ENCODE peak calls at places on chromosomes 6 and 20, in five cellular contexts. P is breast epithelium, R is thyroid gland, H is Peyer's patch, A is transverse colon. T is an unnamed sample.

GRCh38 chr6:47195251-47195650 is 114.5 kb downstream of the TNFRSF21 start:
- DNase-seq in P (no peak), R (no peak), H (no peak), A (peak; percentile 28), T (no peak)

GRCh38 chr6:157381631-157382621 is 936 bp downstream of the ZDHHC14 start:
- DNase-seq in P (peak; percentile 34), R (peak; percentile 59), H (peak; percentile 86), A (peak; percentile 69), T (peak; percentile 64)

GRCh38 chr6:32170294-32170693 is 5.6 kb downstream of the AGPAT1 start:
- DNase-seq in P (no peak), R (no peak), H (no peak), A (no peak), T (no peak)

GRCh38 chr20:63085087-63085861 is 78.5 kb upstream of the BHLHE23 start:
- DNase-seq in P (no peak), R (no peak), H (peak; percentile 34), A (no peak), T (peak; percentile 3)

GRCh38 chr20:59518881-59519706 is 85.2 kb upstream of the PHACTR3 start:
- DNase-seq in P (no peak), R (peak; percentile 31), H (peak; percentile 59), A (peak; percentile 16), T (no peak)

GRCh38 chr20:57588596-57588995 is 27.7 kb downstream of the PCK1 start:
- DNase-seq in P (no peak), R (no peak), H (no peak), A (no peak), T (no peak)

GRCh38 chr6:126633362-126633761 is 293.4 kb downstream of the CENPW start:
- DNase-seq in P (no peak), R (no peak), H (no peak), A (no peak), T (no peak)

GRCh38 chr6:85403331-85404015 is 46.4 kb upstream of the NT5E start:
- DNase-seq in P (no peak), R (no peak), H (no peak), A (no peak), T (no peak)

GRCh38 chr20:7264137-7264536 is 496.7 kb downstream of the BMP2 start:
- DNase-seq in P (no peak), R (no peak), H (no peak), A (no peak), T (no peak)

GRCh38 chr6:56953597-56954388 is 1.1 kb upstream of the BEND6 start:
- DNase-seq in P (no peak), R (no peak), H (no peak), A (peak; percentile 8), T (no peak)

GRCh38 chr6:15585936-15586335 is 76.9 kb downstream of the DTNBP1 start:
- DNase-seq in P (no peak), R (no peak), H (no peak), A (no peak), T (no peak)

GRCh38 chr6:24489881-24490280 is 503 bp upstream of the GPLD1 start:
- DNase-seq in P (no peak), R (peak; percentile 54), H (no peak), A (no peak), T (no peak)

GRCh38 chr6:29861521-29862255 is 34.1 kb downstream of the HLA-G start:
- DNase-seq in P (no peak), R (no peak), H (no peak), A (no peak), T (no peak)

GRCh38 chr6:29853245-29853644 is 25.6 kb downstream of the HLA-G start:
- DNase-seq in P (no peak), R (no peak), H (no peak), A (no peak), T (no peak)

DNA sequence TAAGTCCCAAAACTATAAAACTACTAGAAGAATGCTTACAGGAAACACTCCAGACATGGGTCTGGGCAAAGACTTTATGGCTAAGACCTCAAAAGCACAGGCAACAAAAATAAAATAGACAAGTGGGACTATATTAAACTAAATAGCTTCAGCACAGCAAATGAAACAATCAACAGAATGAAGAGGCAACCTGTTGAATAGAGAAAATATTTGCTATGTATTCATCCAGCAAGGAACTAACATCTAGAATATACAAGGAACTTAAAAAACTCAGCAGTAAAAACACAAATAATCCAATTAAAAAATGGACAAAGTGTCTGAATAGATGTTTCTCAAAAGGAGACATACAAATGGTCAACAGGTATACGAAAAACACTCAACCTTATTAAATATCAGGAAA is 30.4 kb downstream of the HLA-G start:
- DNase-seq in P (no peak), R (no peak), H (no peak), A (no peak), T (no peak)
- TF ChIP-seq CTCF in P (no peak), R (no peak), H (no peak), A (no peak), T (no peak)

GRCh38 chr6:138107078-138107751 is at the start of gene PERP:
- DNase-seq in P (peak; percentile 81), R (peak; percentile 84), H (peak; percentile 91), A (peak; percentile 90), T (peak; percentile 63)
- TF ChIP-seq POLR2A in P (peak; percentile 66), R (peak; percentile 32), H (peak; percentile 97), A (peak; percentile 96), T (peak; percentile 68)

DNA sequence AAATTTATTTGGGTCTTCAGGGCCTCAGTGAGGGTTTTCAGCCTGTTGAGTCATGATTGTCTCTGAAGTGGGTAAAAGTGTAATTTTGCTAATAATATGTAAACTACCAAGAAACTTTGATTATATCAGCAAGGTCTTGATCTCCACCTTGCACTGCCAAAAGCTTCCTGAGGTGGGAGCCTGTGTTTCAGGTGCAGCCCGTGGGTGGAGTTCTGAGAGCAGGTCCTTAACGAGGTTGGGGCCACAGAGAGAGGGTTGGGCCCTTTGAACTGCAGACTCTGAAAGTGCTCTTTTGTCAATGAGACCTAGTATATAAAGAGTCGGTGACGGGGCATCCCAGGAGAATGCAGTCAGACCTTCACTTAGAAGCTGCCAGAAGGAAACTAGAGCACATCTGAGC is 129.7 kb upstream of the MAP3K4 start:
- DNase-seq in P (no peak), R (no peak), H (no peak), A (no peak), T (no peak)
- TF ChIP-seq CTCF in P (no peak), R (no peak), H (no peak), A (no peak), T (no peak)

GRCh38 chr20:18466894-18467678 is at the start of the genes DZANK1 and POLR3F:
- DNase-seq in P (peak; percentile 94), R (peak; percentile 97), H (peak; percentile 98), A (peak; percentile 96), T (peak; percentile 93)
- TF ChIP-seq POLR2A in P (no peak), R (no peak), H (no peak), A (peak; percentile 57), T (peak; percentile 35)

GRCh38 chr20:37071481-37071911 is 24.3 kb downstream of the RBL1 start:
- DNase-seq in P (no peak), R (no peak), H (peak; percentile 47), A (no peak), T (no peak)
- TF ChIP-seq CTCF in P (no peak), R (no peak), H (no peak), A (no peak), T (no peak)

DNA sequence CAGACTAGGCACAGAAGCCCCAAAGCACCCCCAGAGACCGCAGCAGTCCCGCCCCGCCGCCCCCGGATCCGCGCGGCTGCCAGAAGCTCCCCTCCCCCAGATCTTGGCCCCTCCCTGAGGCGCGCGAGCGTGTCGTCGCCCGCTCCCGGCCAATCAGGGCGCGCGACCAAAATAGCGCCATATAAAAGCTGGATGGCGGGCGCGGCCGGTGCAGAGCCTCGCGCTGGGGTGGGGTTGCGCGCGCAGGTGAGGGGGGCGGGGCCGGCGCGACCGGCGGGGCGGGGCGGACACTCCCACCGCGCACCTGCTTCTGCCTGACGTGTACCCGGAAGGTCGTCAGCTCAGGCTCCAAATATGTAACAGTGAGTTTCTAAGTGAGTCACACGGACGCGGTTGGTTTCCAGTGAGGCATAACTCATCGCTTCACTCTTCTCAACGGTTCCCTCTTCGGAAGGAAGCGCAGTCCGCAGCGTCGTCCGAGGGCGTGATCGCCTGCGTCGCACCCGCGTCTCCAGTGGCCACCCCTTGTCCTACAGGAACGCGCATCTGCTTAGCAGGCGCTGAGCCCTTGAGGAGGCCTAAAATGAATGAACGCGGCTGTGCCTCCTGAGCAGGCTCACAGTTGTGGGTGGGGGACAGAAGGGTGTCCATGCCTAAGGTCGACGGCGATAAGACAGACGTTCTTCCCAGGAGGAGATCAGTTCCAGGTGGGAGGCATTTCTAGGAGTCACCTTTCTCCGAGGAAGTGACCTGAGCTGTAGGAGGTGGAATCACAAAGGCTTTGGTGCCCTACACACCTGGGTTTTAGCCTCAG is 50.6 kb upstream of the EZR start:
- DNase-seq in P (peak; percentile 93), R (peak; percentile 95), H (peak; percentile 97), A (peak; percentile 96), T (peak; percentile 74)
- TF ChIP-seq POLR2A in P (peak; percentile 49), R (peak; percentile 30), H (peak; percentile 80), A (peak; percentile 86), T (peak; percentile 50)

DNA sequence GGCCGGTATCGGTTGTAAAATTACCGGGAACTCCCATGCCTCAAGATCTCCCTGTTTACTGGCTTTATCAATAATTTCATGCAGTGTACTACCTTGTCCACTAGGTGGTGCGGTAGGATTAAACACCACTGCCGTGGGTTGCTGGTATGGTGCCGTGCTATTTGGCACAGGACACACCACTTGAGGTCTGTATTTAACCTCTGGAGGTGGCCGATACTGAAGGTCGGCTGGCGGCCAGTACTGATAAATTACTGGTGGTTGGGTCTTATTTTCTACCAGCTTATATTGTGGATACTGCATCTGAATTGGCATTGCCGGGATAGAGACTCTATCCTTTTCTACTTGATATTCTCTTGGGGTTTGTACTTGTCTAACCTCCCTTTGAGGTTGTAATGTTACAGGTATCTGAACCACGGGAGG is 14.3 kb upstream of the PTCRA start:
- DNase-seq in P (peak; percentile 77), R (peak; percentile 91), H (peak; percentile 86), A (peak; percentile 76), T (peak; percentile 74)
- TF ChIP-seq CTCF in P (peak; percentile 91), R (peak; percentile 92), H (peak; percentile 89), A (peak; percentile 89), T (peak; percentile 88)

GRCh38 chr6:149336529-149336928 is 19.0 kb downstream of the TAB2 start:
- DNase-seq in P (peak; percentile 39), R (peak; percentile 32), H (no peak), A (no peak), T (no peak)
- TF ChIP-seq POLR2A in P (no peak), R (no peak), H (no peak), A (no peak), T (no peak)

GRCh38 chr6:106446287-106446885 is 85.9 kb downstream of the CRYBG1 start:
- DNase-seq in P (no peak), R (no peak), H (no peak), A (no peak), T (no peak)
- TF ChIP-seq CTCF in P (no peak), R (peak; percentile 60), H (peak; percentile 47), A (peak; percentile 45), T (no peak)

GRCh38 chr6:34462010-34462409 is 3.9 kb upstream of the PACSIN1 start:
- DNase-seq in P (no peak), R (no peak), H (no peak), A (no peak), T (no peak)
- TF ChIP-seq POLR2A in P (no peak), R (no peak), H (no peak), A (no peak), T (no peak)